ENCODE peak calls at places on chromosomes 12 and 14, in ten cellular contexts. L is left cardiac atrium; R is A549; M is RWPE1; B is SK-N-SH; C is effector CD8-positive, alpha-beta T cell; G is hepatocyte; I is GM12864; H is NCI-H187 treated with DMSO at 0.1 percent for 48 hours; J is KBM-7. V is an unnamed sample.

GRCh38 chr12:47650469-47650868 is 55.4 kb downstream of the RPAP3 start:
- DNase-seq in C (no peak), R (no peak), B (no peak), H (no peak), J (peak; percentile 11), L (no peak), G (no peak), I (no peak), M (no peak), V (no peak)

GRCh38 chr12:7096006-7096903 is 4.0 kb upstream of the C1R start:
- DNase-seq in R (no peak), B (no peak), I (no peak), C (no peak), J (no peak), L (no peak), G (no peak), H (no peak), M (no peak), V (no peak)

GRCh38 chr12:106747973-106748436 is 26.5 kb upstream of the RIC8B start:
- DNase-seq in L (no peak), C (no peak), I (no peak), M (no peak), G (no peak), R (no peak), H (no peak), J (no peak), B (no peak), V (no peak)

GRCh38 chr12:67996347-67996746 is 7.1 kb downstream of the IFNG-AS1 start:
- DNase-seq in G (no peak), C (no peak), L (no peak), I (no peak), B (no peak), R (no peak), J (no peak), M (no peak), H (no peak), V (no peak)

GRCh38 chr12:114614040-114614439 is 69.9 kb downstream of the TBX3 start:
- DNase-seq in I (no peak), R (no peak), H (no peak), M (no peak), G (no peak), B (no peak), J (no peak), C (no peak), L (no peak), V (no peak)

GRCh38 chr14:90570463-90570860 is 173.6 kb downstream of the CALM1 start:
- DNase-seq in I (no peak), R (no peak), L (no peak), C (no peak), M (no peak), G (no peak), H (no peak), J (no peak), B (no peak), V (no peak)

GRCh38 chr12:61023231-61023630 is 1237.0 kb upstream of the USP15 start:
- DNase-seq in M (no peak), I (no peak), C (no peak), J (no peak), L (no peak), G (no peak), B (no peak), R (no peak), H (no peak), V (no peak)

GRCh38 chr12:91920276-91920675 is 225.4 kb downstream of the BTG1 start:
- DNase-seq in J (no peak), G (no peak), R (no peak), B (peak; percentile 11), I (no peak), L (no peak), H (no peak), M (no peak), C (no peak), V (peak; percentile 43)

GRCh38 chr14:99541677-99542470 is 60.7 kb downstream of the CCNK start:
- DNase-seq in C (no peak), H (no peak), B (peak; percentile 73), J (peak; percentile 50), G (no peak), M (no peak), R (no peak), L (no peak), I (no peak), V (peak; percentile 16)

GRCh38 chr14:65720743-65721142 is 308.2 kb downstream of the FUT8 start:
- DNase-seq in B (no peak), G (no peak), M (no peak), C (no peak), H (no peak), J (no peak), I (no peak), R (no peak), L (no peak), V (no peak)

GRCh38 chr12:123492290-123492689 is 34.4 kb downstream of the SNRNP35 start:
- DNase-seq in H (no peak), L (no peak), M (no peak), I (no peak), G (no peak), J (peak; percentile 31), B (no peak), C (no peak), R (no peak), V (no peak)